ENCODE peak calls at places on chromosome 10, in ten cellular contexts. V, A, I, O, G, M, U, W, H and F are unnamed samples.

GRCh38 chr10:93309062-93309461 is 173.1 kb downstream of the MYOF start:
- DNase-seq in V (no peak), A (no peak), I (no peak), O (no peak), G (no peak), M (peak; percentile 22), U (peak; percentile 38), W (peak; percentile 56), H (no peak), F (peak; percentile 10)

GRCh38 chr10:127888526-127889312 is 4.0 kb downstream of the CLRN3 start:
- DNase-seq in V (no peak), A (no peak), I (peak; percentile 15), O (peak; percentile 76), G (no peak), M (no peak), U (no peak), W (no peak), H (no peak), F (no peak)

GRCh38 chr10:14859043-14859442 is 19.6 kb upstream of the SUV39H2 start:
- DNase-seq in V (no peak), A (no peak), I (no peak), O (no peak), G (no peak), M (no peak), U (no peak), W (no peak), H (no peak), F (no peak)

GRCh38 chr10:123721441-123722049 is 55.4 kb downstream of the GPR26 start:
- DNase-seq in V (no peak), A (no peak), I (no peak), O (no peak), G (no peak), M (no peak), U (no peak), W (no peak), H (no peak), F (no peak)

GRCh38 chr10:102540023-102540422 is 36.3 kb downstream of the SUFU start:
- DNase-seq in V (no peak), A (no peak), I (no peak), O (no peak), G (no peak), M (peak; percentile 30), U (peak; percentile 17), W (peak; percentile 44), H (no peak), F (peak; percentile 30)

GRCh38 chr10:16116404-16117304 is 256.3 kb upstream of the MINDY3 start:
- DNase-seq in V (no peak), A (no peak), I (no peak), O (no peak), G (no peak), M (no peak), U (peak; percentile 6), W (peak; percentile 61), H (peak; percentile 20), F (peak; percentile 60)

GRCh38 chr10:20745556-20745955 is 151.6 kb downstream of the NEBL start:
- DNase-seq in V (no peak), A (no peak), I (no peak), O (no peak), G (no peak), M (no peak), U (no peak), W (no peak), H (no peak), F (no peak)

GRCh38 chr10:17836917-17837316 is 27.8 kb downstream of the MRC1 start:
- DNase-seq in V (no peak), A (no peak), I (peak; percentile 36), O (peak; percentile 60), G (no peak), M (peak; percentile 62), U (peak; percentile 54), W (peak; percentile 75), H (no peak), F (peak; percentile 75)

GRCh38 chr10:126171555-126171954 is 216.7 kb downstream of the ADAM12 start:
- DNase-seq in V (no peak), A (no peak), I (no peak), O (no peak), G (no peak), M (peak; percentile 79), U (peak; percentile 59), W (peak; percentile 92), H (no peak), F (no peak)

GRCh38 chr10:121661451-121661851 is 63.2 kb upstream of the FGFR2 start:
- DNase-seq in V (peak; percentile 62), A (no peak), I (no peak), O (no peak), G (peak; percentile 72), M (no peak), U (no peak), W (no peak), H (no peak), F (no peak)

GRCh38 chr10:95284807-95285206 is 6.0 kb downstream of the PDLIM1 start:
- DNase-seq in V (no peak), A (no peak), I (no peak), O (no peak), G (no peak), M (no peak), U (no peak), W (no peak), H (no peak), F (no peak)

GRCh38 chr10:77350711-77351119 is 286.9 kb downstream of the KCNMA1 start:
- DNase-seq in V (no peak), A (no peak), I (peak; percentile 32), O (no peak), G (peak; percentile 91), M (peak; percentile 100), U (peak; percentile 99), W (peak; percentile 99), H (peak; percentile 98), F (peak; percentile 22)

GRCh38 chr10:92575961-92576360 is 2.1 kb upstream of the IDE start:
- DNase-seq in V (no peak), A (no peak), I (no peak), O (no peak), G (no peak), M (peak; percentile 53), U (no peak), W (peak; percentile 76), H (peak; percentile 70), F (no peak)

GRCh38 chr10:97466755-97467154 is 20.8 kb downstream of the ZDHHC16 start:
- DNase-seq in V (no peak), A (no peak), I (no peak), O (no peak), G (no peak), M (peak; percentile 37), U (no peak), W (no peak), H (peak; percentile 76), F (no peak)

GRCh38 chr10:79403441-79404230 is 41.8 kb downstream of the ZCCHC24 start:
- DNase-seq in V (peak; percentile 78), A (no peak), I (no peak), O (no peak), G (peak; percentile 76), M (no peak), U (no peak), W (no peak), H (peak; percentile 10), F (no peak)

GRCh38 chr10:80524190-80524589 is 13.5 kb upstream of the SH2D4B start:
- DNase-seq in V (no peak), A (no peak), I (no peak), O (no peak), G (no peak), M (no peak), U (no peak), W (no peak), H (no peak), F (no peak)

DNA sequence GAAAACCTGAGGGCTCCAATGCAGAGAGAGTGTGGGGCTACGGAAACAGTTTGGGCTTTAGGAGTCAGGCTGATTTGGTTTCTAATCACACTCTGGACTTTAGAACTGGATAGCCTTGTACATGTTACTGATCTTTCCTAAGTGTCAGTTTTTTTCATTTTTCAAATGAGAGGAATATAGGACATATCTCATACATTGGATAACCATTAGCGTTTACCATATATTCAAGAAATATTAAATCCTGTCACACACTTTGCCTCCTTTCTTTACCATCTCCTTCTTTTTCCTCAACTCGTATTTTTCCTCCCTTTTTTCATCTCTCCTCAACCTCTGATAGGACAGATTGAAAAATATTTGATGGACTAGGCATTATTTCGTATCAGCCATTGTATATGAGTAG is 885.7 kb downstream of the LRMDA start:
- DNase-seq in V (no peak), A (no peak), I (no peak), O (no peak), G (no peak), M (no peak), U (no peak), W (no peak), H (no peak), F (no peak)
- H3K4me1 ChIP-seq in V (no peaks in the 10 kb centered on the region), A (no peaks in the 10 kb centered on the region), I (peaks cover 2% of the 10 kb centered on the region), O (no peaks in the 10 kb centered on the region), G (no peaks in the 10 kb centered on the region), M (no peaks in the 10 kb centered on the region), U (no peaks in the 10 kb centered on the region), W (no peaks in the 10 kb centered on the region), H (no peaks in the 10 kb centered on the region), F (no peaks in the 10 kb centered on the region)

GRCh38 chr10:75226055-75226454 is 9.7 kb downstream of the COMTD1 start:
- DNase-seq in V (no peak), A (no peak), I (no peak), O (no peak), G (no peak), M (no peak), U (no peak), W (no peak), H (no peak), F (no peak)
- H3K4me1 ChIP-seq in V (peaks cover 61% of the 10 kb centered on the region), A (peaks cover 9% of the 10 kb centered on the region), I (peaks cover 7% of the 10 kb centered on the region), O (peaks cover 24% of the 10 kb centered on the region), G (peaks cover 11% of the 10 kb centered on the region), M (peaks cover 32% of the 10 kb centered on the region), U (peaks cover 23% of the 10 kb centered on the region), W (peaks cover 65% of the 10 kb centered on the region), H (peaks cover 56% of the 10 kb centered on the region), F (no peaks in the 10 kb centered on the region)

DNA sequence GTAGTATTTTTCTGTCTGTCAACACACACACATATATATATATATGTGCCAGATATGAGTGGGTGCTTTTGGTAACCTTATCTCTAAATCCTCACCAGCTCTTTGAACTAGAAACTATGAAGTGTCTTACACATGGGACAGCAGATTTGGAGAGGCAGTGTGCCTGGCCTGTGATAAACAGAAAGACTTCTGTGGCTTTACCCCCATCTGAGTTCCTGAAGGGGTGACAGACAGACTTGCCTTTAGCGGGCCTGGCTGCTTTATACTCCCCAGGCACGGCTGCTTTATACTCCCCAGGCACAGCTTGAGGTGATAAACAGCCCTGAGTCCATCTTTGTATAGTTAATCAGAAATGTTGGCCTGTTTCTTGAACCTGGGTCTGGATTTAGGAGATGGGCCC is 5.6 kb downstream of the BAG3 start:
- DNase-seq in V (no peak), A (no peak), I (no peak), O (no peak), G (no peak), M (no peak), U (no peak), W (no peak), H (no peak), F (no peak)
- H3K4me1 ChIP-seq in V (peaks cover 63% of the 10 kb centered on the region), A (peaks cover 43% of the 10 kb centered on the region), I (peaks cover 29% of the 10 kb centered on the region), O (peaks cover 35% of the 10 kb centered on the region), G (peaks cover 10% of the 10 kb centered on the region), M (peaks cover 45% of the 10 kb centered on the region), U (peaks cover 45% of the 10 kb centered on the region), W (peaks cover 57% of the 10 kb centered on the region), H (peaks cover 68% of the 10 kb centered on the region), F (peaks cover 59% of the 10 kb centered on the region)

DNA sequence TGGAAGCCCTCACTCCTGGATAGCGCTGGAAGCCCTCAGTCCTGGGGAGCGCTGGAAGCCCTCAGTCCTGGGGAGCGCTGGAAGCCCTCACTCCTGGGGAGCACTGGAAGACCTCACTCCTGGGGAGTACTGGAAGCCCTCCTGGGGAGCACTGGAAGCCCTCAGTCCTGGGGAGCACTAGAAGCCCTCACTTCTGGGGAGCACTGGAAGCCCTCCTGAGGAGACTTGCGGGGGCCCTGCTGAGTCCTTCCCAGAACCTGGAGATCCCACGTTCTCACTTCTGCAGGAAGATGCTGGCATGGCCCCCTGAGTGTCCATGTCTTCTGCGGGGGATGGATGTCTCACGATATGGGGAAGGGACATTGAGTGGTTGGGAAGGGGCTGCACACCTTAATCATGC is 267.1 kb downstream of the TCERG1L start:
- DNase-seq in V (no peak), A (no peak), I (no peak), O (no peak), G (no peak), M (no peak), U (no peak), W (no peak), H (no peak), F (no peak)
- H3K4me1 ChIP-seq in V (no peaks in the 10 kb centered on the region), A (no peaks in the 10 kb centered on the region), I (no peaks in the 10 kb centered on the region), O (no peaks in the 10 kb centered on the region), G (no peaks in the 10 kb centered on the region), M (no peaks in the 10 kb centered on the region), U (no peaks in the 10 kb centered on the region), W (no peaks in the 10 kb centered on the region), H (no peaks in the 10 kb centered on the region), F (peaks cover 36% of the 10 kb centered on the region)